ENCODE peak calls at places on chromosomes 12 and 14, in six cellular contexts. M is heart right ventricle; J is effector memory CD8-positive, alpha-beta T cell; Y is H7; L is EL; Q is nephron progenitor cell. S is an unnamed sample.

GRCh38 chr14:41488401-41488800 is 118.3 kb upstream of the LRFN5 start:
- DNase-seq in M (no peak), J (no peak), Y (no peak), L (no peak), Q (no peak), S (no peak)

GRCh38 chr12:24850486-24850885 is 98.4 kb downstream of the BCAT1 start:
- DNase-seq in M (no peak), J (no peak), Y (no peak), L (no peak), Q (no peak), S (no peak)

GRCh38 chr12:53564276-53564675 is 57.0 kb upstream of the NPFF start:
- DNase-seq in M (no peak), J (no peak), Y (no peak), L (no peak), Q (no peak), S (no peak)

GRCh38 chr12:42030588-42030987 is 114.1 kb downstream of the GXYLT1 start:
- DNase-seq in M (no peak), J (no peak), Y (no peak), L (no peak), Q (no peak), S (no peak)

GRCh38 chr12:116215021-116215420 is 62.5 kb downstream of the MED13L start:
- DNase-seq in M (no peak), J (no peak), Y (no peak), L (no peak), Q (no peak), S (no peak)

GRCh38 chr12:101552277-101552676 is 42.5 kb upstream of the MYBPC1 start:
- DNase-seq in M (no peak), J (no peak), Y (no peak), L (peak), Q (no peak), S (peak)

GRCh38 chr12:62260733-62261683 is 804 bp downstream of the USP15 start:
- DNase-seq in M (peak), J (peak), Y (peak), L (peak), Q (peak), S (no peak)

GRCh38 chr14:29927596-29928341 is at the start of gene PRKD1:
- DNase-seq in M (peak), J (no peak), Y (peak), L (peak), Q (peak), S (peak)

GRCh38 chr12:113422030-113422900 is at the start of gene SDSL:
- DNase-seq in M (peak), J (peak), Y (peak), L (peak), Q (peak), S (peak)

GRCh38 chr12:76539727-76540126 is 19.8 kb downstream of the OSBPL8 start:
- DNase-seq in M (no peak), J (no peak), Y (no peak), L (no peak), Q (no peak), S (no peak)

GRCh38 chr12:116568203-116568602 is 9.0 kb downstream of the MAP1LC3B2 start:
- DNase-seq in M (no peak), J (no peak), Y (no peak), L (no peak), Q (no peak), S (no peak)

GRCh38 chr14:69316449-69317391 is 56.8 kb downstream of the GALNT16 start:
- DNase-seq in M (peak), J (no peak), Y (peak), L (peak), Q (no peak), S (peak)

GRCh38 chr12:46915861-46916260 is 90.1 kb upstream of the SLC38A4 start:
- DNase-seq in M (no peak), J (no peak), Y (no peak), L (peak), Q (peak), S (no peak)

S was measured in left ventricle myocardium superior.